ENCODE peak calls at places on chromosomes 1 and 21, in seven cellular contexts. One of them, this sample, is unnamed.

GRCh38 chr21:44267655-44268142 is 6.0 kb upstream of the DNMT3L start:
- DNase-seq in hepatocyte: no peak
- DNase-seq in heart left ventricle: no peak
- DNase-seq in fibroblast of lung: no peak
- DNase-seq in IMR-90: no peak
- DNase-seq in neuronal stem cell: no peak
- DNase-seq in astrocyte: no peak
- DNase-seq in this sample: no peak

GRCh38 chr1:46520063-46520911 is 30.7 kb downstream of the DMBX1 start:
- DNase-seq in hepatocyte: peak
- DNase-seq in heart left ventricle: no peak
- DNase-seq in fibroblast of lung: peak
- DNase-seq in IMR-90: peak
- DNase-seq in neuronal stem cell: peak
- DNase-seq in astrocyte: peak
- DNase-seq in this sample: no peak

GRCh38 chr1:29033829-29034466 is 89.8 kb downstream of the TMEM200B start:
- DNase-seq in hepatocyte: peak
- DNase-seq in heart left ventricle: no peak
- DNase-seq in fibroblast of lung: peak
- DNase-seq in IMR-90: peak
- DNase-seq in neuronal stem cell: peak
- DNase-seq in astrocyte: peak
- DNase-seq in this sample: no peak

GRCh38 chr1:21503706-21504377 is 5.4 kb upstream of the ALPL start:
- DNase-seq in hepatocyte: no peak
- DNase-seq in heart left ventricle: no peak
- DNase-seq in fibroblast of lung: no peak
- DNase-seq in IMR-90: no peak
- DNase-seq in neuronal stem cell: no peak
- DNase-seq in astrocyte: no peak
- DNase-seq in this sample: no peak

GRCh38 chr21:33855190-33855589 is 60.4 kb downstream of the ATP5PO start:
- DNase-seq in hepatocyte: no peak
- DNase-seq in heart left ventricle: no peak
- DNase-seq in fibroblast of lung: no peak
- DNase-seq in IMR-90: no peak
- DNase-seq in neuronal stem cell: no peak
- DNase-seq in astrocyte: no peak
- DNase-seq in this sample: no peak

GRCh38 chr1:112790920-112791722 is 76.0 kb upstream of the PPM1J start:
- DNase-seq in hepatocyte: no peak
- DNase-seq in heart left ventricle: no peak
- DNase-seq in fibroblast of lung: no peak
- DNase-seq in IMR-90: no peak
- DNase-seq in neuronal stem cell: no peak
- DNase-seq in astrocyte: no peak
- DNase-seq in this sample: no peak

GRCh38 chr1:153659656-153660055 is 1.2 kb downstream of the SNAPIN start:
- DNase-seq in hepatocyte: no peak
- DNase-seq in heart left ventricle: no peak
- DNase-seq in fibroblast of lung: no peak
- DNase-seq in IMR-90: no peak
- DNase-seq in neuronal stem cell: no peak
- DNase-seq in astrocyte: no peak
- DNase-seq in this sample: no peak

GRCh38 chr21:25329227-25329626 is 278.1 kb downstream of the MRPL39 start:
- DNase-seq in hepatocyte: no peak
- DNase-seq in heart left ventricle: no peak
- DNase-seq in fibroblast of lung: peak
- DNase-seq in IMR-90: peak
- DNase-seq in neuronal stem cell: no peak
- DNase-seq in astrocyte: peak
- DNase-seq in this sample: no peak

GRCh38 chr1:159828916-159829634 is 2.4 kb downstream of the SLAMF8 start:
- DNase-seq in hepatocyte: peak
- DNase-seq in heart left ventricle: peak
- DNase-seq in fibroblast of lung: no peak
- DNase-seq in IMR-90: no peak
- DNase-seq in neuronal stem cell: no peak
- DNase-seq in astrocyte: no peak
- DNase-seq in this sample: peak

GRCh38 chr1:100445565-100445964 is 92.4 kb upstream of the GPR88 start:
- DNase-seq in hepatocyte: no peak
- DNase-seq in heart left ventricle: no peak
- DNase-seq in fibroblast of lung: no peak
- DNase-seq in IMR-90: no peak
- DNase-seq in neuronal stem cell: no peak
- DNase-seq in astrocyte: no peak
- DNase-seq in this sample: no peak

GRCh38 chr1:116465845-116466685 is 93.0 kb downstream of the ATP1A1 start:
- DNase-seq in hepatocyte: peak
- DNase-seq in heart left ventricle: no peak
- DNase-seq in fibroblast of lung: no peak
- DNase-seq in IMR-90: no peak
- DNase-seq in neuronal stem cell: no peak
- DNase-seq in astrocyte: no peak
- DNase-seq in this sample: no peak

GRCh38 chr1:69919129-69919921 is 286.1 kb downstream of the LRRC40 start:
- DNase-seq in hepatocyte: no peak
- DNase-seq in heart left ventricle: no peak
- DNase-seq in fibroblast of lung: no peak
- DNase-seq in IMR-90: no peak
- DNase-seq in neuronal stem cell: no peak
- DNase-seq in astrocyte: no peak
- DNase-seq in this sample: no peak

GRCh38 chr1:21783679-21784603 is 992 bp upstream of the USP48 start:
- DNase-seq in hepatocyte: peak
- DNase-seq in heart left ventricle: no peak
- DNase-seq in fibroblast of lung: peak
- DNase-seq in IMR-90: peak
- DNase-seq in neuronal stem cell: no peak
- DNase-seq in astrocyte: peak
- DNase-seq in this sample: no peak

GRCh38 chr1:192878249-192878648 is 69.4 kb downstream of the RGS2 start:
- DNase-seq in hepatocyte: peak
- DNase-seq in heart left ventricle: peak
- DNase-seq in fibroblast of lung: peak
- DNase-seq in IMR-90: peak
- DNase-seq in neuronal stem cell: no peak
- DNase-seq in astrocyte: peak
- DNase-seq in this sample: no peak

GRCh38 chr1:27542463-27543273 is 52.7 kb upstream of the WASF2 start:
- DNase-seq in hepatocyte: peak
- DNase-seq in heart left ventricle: peak
- DNase-seq in fibroblast of lung: peak
- DNase-seq in IMR-90: peak
- DNase-seq in neuronal stem cell: no peak
- DNase-seq in astrocyte: peak
- DNase-seq in this sample: peak

GRCh38 chr21:21236981-21237380 is 238.8 kb downstream of the NCAM2 start:
- DNase-seq in hepatocyte: no peak
- DNase-seq in heart left ventricle: no peak
- DNase-seq in fibroblast of lung: no peak
- DNase-seq in IMR-90: no peak
- DNase-seq in neuronal stem cell: no peak
- DNase-seq in astrocyte: no peak
- DNase-seq in this sample: no peak

GRCh38 chr1:64396817-64397216 is 73.1 kb upstream of the CACHD1 start:
- DNase-seq in hepatocyte: no peak
- DNase-seq in heart left ventricle: no peak
- DNase-seq in fibroblast of lung: no peak
- DNase-seq in IMR-90: no peak
- DNase-seq in neuronal stem cell: no peak
- DNase-seq in astrocyte: no peak
- DNase-seq in this sample: no peak

GRCh38 chr1:15206418-15207030 is 40.5 kb upstream of the FHAD1 start:
- DNase-seq in hepatocyte: no peak
- DNase-seq in heart left ventricle: no peak
- DNase-seq in fibroblast of lung: peak
- DNase-seq in IMR-90: peak
- DNase-seq in neuronal stem cell: no peak
- DNase-seq in astrocyte: peak
- DNase-seq in this sample: no peak

GRCh38 chr1:45953934-45954333 is 150.5 kb downstream of the MAST2 start:
- DNase-seq in hepatocyte: peak
- DNase-seq in heart left ventricle: no peak
- DNase-seq in fibroblast of lung: peak
- DNase-seq in IMR-90: peak
- DNase-seq in neuronal stem cell: no peak
- DNase-seq in astrocyte: peak
- DNase-seq in this sample: no peak

GRCh38 chr1:151934048-151934493 is 24.8 kb upstream of the THEM4 start:
- DNase-seq in hepatocyte: peak
- DNase-seq in heart left ventricle: no peak
- DNase-seq in fibroblast of lung: peak
- DNase-seq in IMR-90: peak
- DNase-seq in neuronal stem cell: peak
- DNase-seq in astrocyte: peak
- DNase-seq in this sample: no peak

GRCh38 chr21:37496972-37497371 is 130.4 kb downstream of the DYRK1A start:
- DNase-seq in hepatocyte: no peak
- DNase-seq in heart left ventricle: no peak
- DNase-seq in fibroblast of lung: no peak
- DNase-seq in IMR-90: no peak
- DNase-seq in neuronal stem cell: no peak
- DNase-seq in astrocyte: no peak
- DNase-seq in this sample: no peak

GRCh38 chr1:95118019-95118499 is 904 bp downstream of the TLCD4 start:
- DNase-seq in hepatocyte: no peak
- DNase-seq in heart left ventricle: peak
- DNase-seq in fibroblast of lung: peak
- DNase-seq in IMR-90: no peak
- DNase-seq in neuronal stem cell: no peak
- DNase-seq in astrocyte: no peak
- DNase-seq in this sample: peak

GRCh38 chr1:217063065-217063908 is 340.1 kb upstream of the ESRRG start:
- DNase-seq in hepatocyte: peak
- DNase-seq in heart left ventricle: no peak
- DNase-seq in fibroblast of lung: no peak
- DNase-seq in IMR-90: no peak
- DNase-seq in neuronal stem cell: no peak
- DNase-seq in astrocyte: no peak
- DNase-seq in this sample: no peak

GRCh38 chr1:6612641-6613360 is 730 bp upstream of the PHF13 start:
- DNase-seq in hepatocyte: peak
- DNase-seq in heart left ventricle: peak
- DNase-seq in fibroblast of lung: peak
- DNase-seq in IMR-90: peak
- DNase-seq in neuronal stem cell: no peak
- DNase-seq in astrocyte: no peak
- DNase-seq in this sample: peak

GRCh38 chr1:15741183-15741850 is 982 bp upstream of the TMEM82 start:
- DNase-seq in hepatocyte: peak
- DNase-seq in heart left ventricle: peak
- DNase-seq in fibroblast of lung: peak
- DNase-seq in IMR-90: peak
- DNase-seq in neuronal stem cell: no peak
- DNase-seq in astrocyte: peak
- DNase-seq in this sample: peak

GRCh38 chr1:191711961-191712360 is 446.3 kb upstream of the RGS18 start:
- DNase-seq in hepatocyte: no peak
- DNase-seq in heart left ventricle: no peak
- DNase-seq in fibroblast of lung: no peak
- DNase-seq in IMR-90: no peak
- DNase-seq in neuronal stem cell: no peak
- DNase-seq in astrocyte: no peak
- DNase-seq in this sample: no peak

GRCh38 chr1:202501281-202501680 is 152.8 kb downstream of the PPP1R12B start:
- DNase-seq in hepatocyte: peak
- DNase-seq in heart left ventricle: no peak
- DNase-seq in fibroblast of lung: peak
- DNase-seq in IMR-90: peak
- DNase-seq in neuronal stem cell: peak
- DNase-seq in astrocyte: peak
- DNase-seq in this sample: no peak

GRCh38 chr1:202505356-202505755 is 156.9 kb downstream of the PPP1R12B start:
- DNase-seq in hepatocyte: peak
- DNase-seq in heart left ventricle: no peak
- DNase-seq in fibroblast of lung: peak
- DNase-seq in IMR-90: peak
- DNase-seq in neuronal stem cell: no peak
- DNase-seq in astrocyte: peak
- DNase-seq in this sample: no peak
- H3K27ac ChIP-seq in hepatocyte: peak
- H3K27ac ChIP-seq in heart left ventricle: peak
- H3K27ac ChIP-seq in fibroblast of lung: no peak
- H3K27ac ChIP-seq in IMR-90: peak
- H3K27ac ChIP-seq in neuronal stem cell: no peak
- H3K27ac ChIP-seq in astrocyte: peak
- H3K27ac ChIP-seq in this sample: peak

DNA sequence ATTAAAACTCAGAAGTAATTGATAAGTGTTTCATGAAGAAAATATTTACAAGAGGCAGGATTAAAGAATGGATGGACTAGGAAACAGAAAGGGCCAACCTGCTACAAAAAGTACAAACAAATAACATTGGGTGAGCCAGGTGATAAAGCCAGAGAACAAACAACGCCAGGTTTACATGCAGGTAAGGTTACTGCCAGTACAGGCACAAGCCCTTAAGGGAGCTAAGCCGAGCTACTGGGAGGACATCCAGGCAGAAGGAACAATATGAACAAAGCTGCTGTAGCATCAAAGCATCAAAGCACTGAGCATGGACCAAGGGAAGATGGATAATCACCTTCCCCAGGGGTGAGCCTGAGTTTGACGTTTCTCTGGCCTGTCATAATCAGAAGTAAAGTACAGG is 380.7 kb downstream of the SEC16B start:
- DNase-seq in hepatocyte: no peak
- DNase-seq in heart left ventricle: no peak
- DNase-seq in fibroblast of lung: no peak
- DNase-seq in IMR-90: no peak
- DNase-seq in neuronal stem cell: no peak
- DNase-seq in astrocyte: no peak
- DNase-seq in this sample: no peak
- H3K27ac ChIP-seq in hepatocyte: no peak
- H3K27ac ChIP-seq in heart left ventricle: no peak
- H3K27ac ChIP-seq in fibroblast of lung: no peak
- H3K27ac ChIP-seq in IMR-90: no peak
- H3K27ac ChIP-seq in neuronal stem cell: no peak
- H3K27ac ChIP-seq in astrocyte: no peak
- H3K27ac ChIP-seq in this sample: no peak

GRCh38 chr1:109133815-109134214 is 19.9 kb downstream of the ELAPOR1 start:
- DNase-seq in hepatocyte: no peak
- DNase-seq in heart left ventricle: peak
- DNase-seq in fibroblast of lung: no peak
- DNase-seq in IMR-90: no peak
- DNase-seq in neuronal stem cell: no peak
- DNase-seq in astrocyte: no peak
- DNase-seq in this sample: no peak
- H3K27ac ChIP-seq in hepatocyte: peak
- H3K27ac ChIP-seq in heart left ventricle: no peak
- H3K27ac ChIP-seq in fibroblast of lung: no peak
- H3K27ac ChIP-seq in IMR-90: no peak
- H3K27ac ChIP-seq in neuronal stem cell: no peak
- H3K27ac ChIP-seq in astrocyte: no peak
- H3K27ac ChIP-seq in this sample: no peak

DNA sequence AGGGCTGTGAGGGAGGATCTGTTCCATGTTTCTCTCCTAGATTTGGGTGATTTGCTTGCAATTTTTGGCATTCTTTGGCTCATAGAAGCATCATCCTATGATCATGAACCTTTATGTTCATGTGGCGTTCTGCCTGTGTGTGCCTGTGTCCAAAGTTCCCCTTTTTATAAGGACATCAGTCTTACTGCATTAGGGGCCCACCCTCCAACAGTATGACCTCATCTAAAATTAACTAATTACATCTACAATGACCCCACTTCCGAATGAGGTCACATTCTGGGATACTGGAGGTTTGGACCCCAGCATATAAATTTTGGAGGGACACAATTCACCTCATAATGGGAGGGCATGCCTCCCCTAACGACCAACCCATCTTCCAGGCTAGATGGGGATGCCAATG is 12.8 kb upstream of the CAMK1G start:
- DNase-seq in hepatocyte: no peak
- DNase-seq in heart left ventricle: no peak
- DNase-seq in fibroblast of lung: no peak
- DNase-seq in IMR-90: no peak
- DNase-seq in neuronal stem cell: no peak
- DNase-seq in astrocyte: no peak
- DNase-seq in this sample: no peak
- H3K27ac ChIP-seq in hepatocyte: no peak
- H3K27ac ChIP-seq in heart left ventricle: no peak
- H3K27ac ChIP-seq in fibroblast of lung: no peak
- H3K27ac ChIP-seq in IMR-90: no peak
- H3K27ac ChIP-seq in neuronal stem cell: no peak
- H3K27ac ChIP-seq in astrocyte: no peak
- H3K27ac ChIP-seq in this sample: no peak